ENCODE peak calls at places on chromosomes 1 and 21, in four cellular contexts. One of them, this sample, is unnamed.

GRCh38 chr1:41015281-41015680 is 6.2 kb downstream of the SLFNL1 start:
- DNase-seq in AG09309: no peak
- DNase-seq in cardiac muscle cell: no peak
- DNase-seq in left ventricle myocardium inferior: no peak
- DNase-seq in this sample: no peak

GRCh38 chr21:44657635-44658183 is at the start of gene KRTAP12-3:
- DNase-seq in left ventricle myocardium inferior: no peak
- DNase-seq in cardiac muscle cell: no peak
- DNase-seq in AG09309: no peak
- DNase-seq in this sample: no peak

GRCh38 chr1:162315673-162316072 is 61.0 kb downstream of the SPATA46 start:
- DNase-seq in AG09309: no peak
- DNase-seq in left ventricle myocardium inferior: no peak
- DNase-seq in cardiac muscle cell: no peak
- DNase-seq in this sample: no peak

GRCh38 chr1:116871772-116872146 is 38.0 kb upstream of the PTGFRN start:
- DNase-seq in cardiac muscle cell: no peak
- DNase-seq in left ventricle myocardium inferior: no peak
- DNase-seq in AG09309: no peak
- DNase-seq in this sample: no peak

GRCh38 chr1:233453433-233454200 is 126.1 kb downstream of the MAP3K21 start:
- DNase-seq in left ventricle myocardium inferior: no peak
- DNase-seq in cardiac muscle cell: no peak
- DNase-seq in AG09309: no peak
- DNase-seq in this sample: no peak

GRCh38 chr1:19341201-19342076 is 29.3 kb downstream of the SLC66A1 start:
- DNase-seq in left ventricle myocardium inferior: peak; percentile 55
- DNase-seq in AG09309: peak; percentile 11
- DNase-seq in cardiac muscle cell: peak; percentile 82
- DNase-seq in this sample: peak; percentile 42

GRCh38 chr1:53134961-53135734 is 7.3 kb downstream of the SLC1A7 start:
- DNase-seq in AG09309: no peak
- DNase-seq in left ventricle myocardium inferior: no peak
- DNase-seq in cardiac muscle cell: no peak
- DNase-seq in this sample: no peak

GRCh38 chr1:10834770-10835412 is 38.4 kb upstream of the CASZ1 start:
- DNase-seq in left ventricle myocardium inferior: no peak
- DNase-seq in cardiac muscle cell: no peak
- DNase-seq in AG09309: no peak
- DNase-seq in this sample: no peak

GRCh38 chr1:155018617-155019348 is 14.8 kb downstream of the DCST2 start:
- DNase-seq in AG09309: no peak
- DNase-seq in left ventricle myocardium inferior: no peak
- DNase-seq in cardiac muscle cell: peak; percentile 30
- DNase-seq in this sample: no peak

GRCh38 chr1:177912991-177913390 is 56.9 kb downstream of the SEC16B start:
- DNase-seq in left ventricle myocardium inferior: no peak
- DNase-seq in cardiac muscle cell: no peak
- DNase-seq in AG09309: no peak
- DNase-seq in this sample: no peak

GRCh38 chr1:27528701-27529637 is 39.0 kb upstream of the WASF2 start:
- DNase-seq in cardiac muscle cell: peak; percentile 59
- DNase-seq in AG09309: no peak
- DNase-seq in left ventricle myocardium inferior: peak; percentile 78
- DNase-seq in this sample: no peak

GRCh38 chr1:56915960-56916359 is 49.9 kb downstream of the C8B start:
- DNase-seq in left ventricle myocardium inferior: peak; percentile 25
- DNase-seq in AG09309: no peak
- DNase-seq in cardiac muscle cell: no peak
- DNase-seq in this sample: no peak

GRCh38 chr1:37415611-37416244 is 58.7 kb upstream of the ZC3H12A start:
- DNase-seq in cardiac muscle cell: no peak
- DNase-seq in AG09309: no peak
- DNase-seq in left ventricle myocardium inferior: no peak
- DNase-seq in this sample: no peak

GRCh38 chr21:42219606-42220137 is 732 bp downstream of the ABCG1 start:
- DNase-seq in AG09309: no peak
- DNase-seq in left ventricle myocardium inferior: peak; percentile 28
- DNase-seq in cardiac muscle cell: peak; percentile 30
- DNase-seq in this sample: no peak

GRCh38 chr1:33147997-33148314 is 33.9 kb downstream of the TRIM62 start:
- DNase-seq in AG09309: no peak
- DNase-seq in cardiac muscle cell: no peak
- DNase-seq in left ventricle myocardium inferior: no peak
- DNase-seq in this sample: no peak

GRCh38 chr21:26840912-26841311 is 4.3 kb downstream of the ADAMTS1 start:
- DNase-seq in cardiac muscle cell: no peak
- DNase-seq in left ventricle myocardium inferior: peak; percentile 57
- DNase-seq in AG09309: no peak
- DNase-seq in this sample: no peak

GRCh38 chr1:213371769-213372619 is 321.0 kb downstream of the RPS6KC1 start:
- DNase-seq in cardiac muscle cell: no peak
- DNase-seq in left ventricle myocardium inferior: no peak
- DNase-seq in AG09309: no peak
- DNase-seq in this sample: no peak

GRCh38 chr1:6384962-6385672 is 8.4 kb downstream of the ACOT7 start:
- DNase-seq in left ventricle myocardium inferior: peak; percentile 38
- DNase-seq in AG09309: no peak
- DNase-seq in cardiac muscle cell: no peak
- DNase-seq in this sample: no peak

GRCh38 chr1:198072177-198072576 is 84.6 kb upstream of the NEK7 start:
- DNase-seq in left ventricle myocardium inferior: no peak
- DNase-seq in AG09309: no peak
- DNase-seq in cardiac muscle cell: peak; percentile 7
- DNase-seq in this sample: no peak

GRCh38 chr1:40796939-40797667 is 13.5 kb downstream of the KCNQ4 start:
- DNase-seq in cardiac muscle cell: no peak
- DNase-seq in left ventricle myocardium inferior: peak; percentile 59
- DNase-seq in AG09309: no peak
- DNase-seq in this sample: no peak

GRCh38 chr1:25989440-25989839 is 8.4 kb downstream of the PAFAH2 start:
- DNase-seq in AG09309: no peak
- DNase-seq in cardiac muscle cell: no peak
- DNase-seq in left ventricle myocardium inferior: no peak
- DNase-seq in this sample: no peak

GRCh38 chr1:111768625-111769024 is 12.9 kb downstream of the DDX20 start:
- DNase-seq in AG09309: no peak
- DNase-seq in cardiac muscle cell: no peak
- DNase-seq in left ventricle myocardium inferior: no peak
- DNase-seq in this sample: no peak

GRCh38 chr1:107225706-107226105 is 84.9 kb downstream of the NTNG1 start:
- DNase-seq in AG09309: no peak
- DNase-seq in left ventricle myocardium inferior: no peak
- DNase-seq in cardiac muscle cell: no peak
- DNase-seq in this sample: no peak

GRCh38 chr21:34599534-34600101 is 15.3 kb downstream of the RCAN1 start:
- DNase-seq in left ventricle myocardium inferior: no peak
- DNase-seq in AG09309: no peak
- DNase-seq in cardiac muscle cell: no peak
- DNase-seq in this sample: no peak

GRCh38 chr1:42971848-42972291 is 13.2 kb upstream of the SLC2A1 start:
- DNase-seq in cardiac muscle cell: no peak
- DNase-seq in AG09309: peak; percentile 83
- DNase-seq in left ventricle myocardium inferior: no peak
- DNase-seq in this sample: no peak

GRCh38 chr1:57278558-57278957 is 145.3 kb downstream of the DAB1 start:
- DNase-seq in cardiac muscle cell: no peak
- DNase-seq in left ventricle myocardium inferior: no peak
- DNase-seq in AG09309: no peak
- DNase-seq in this sample: no peak

GRCh38 chr1:112808861-112809684 is 93.9 kb upstream of the PPM1J start:
- DNase-seq in cardiac muscle cell: peak; percentile 83
- DNase-seq in AG09309: no peak
- DNase-seq in left ventricle myocardium inferior: peak; percentile 70
- DNase-seq in this sample: no peak

GRCh38 chr1:155989242-155989991 is 11.1 kb upstream of the ARHGEF2 start:
- DNase-seq in left ventricle myocardium inferior: peak; percentile 70
- DNase-seq in AG09309: no peak
- DNase-seq in cardiac muscle cell: peak; percentile 76
- DNase-seq in this sample: no peak

GRCh38 chr1:30407862-30408580 is 315.4 kb downstream of the MATN1 start:
- DNase-seq in cardiac muscle cell: no peak
- DNase-seq in AG09309: peak; percentile 25
- DNase-seq in left ventricle myocardium inferior: no peak
- DNase-seq in this sample: no peak

GRCh38 chr1:157363660-157364140 is 188.6 kb downstream of the FCRL5 start:
- DNase-seq in AG09309: no peak
- DNase-seq in left ventricle myocardium inferior: no peak
- DNase-seq in cardiac muscle cell: peak; percentile 30
- DNase-seq in this sample: peak; percentile 24

GRCh38 chr1:20185834-20186782 is at the start of the genes PLA2G2C and UBXN10:
- DNase-seq in left ventricle myocardium inferior: peak; percentile 59
- DNase-seq in AG09309: no peak
- DNase-seq in cardiac muscle cell: peak; percentile 66
- DNase-seq in this sample: no peak

GRCh38 chr1:63461661-63462230 is 61.3 kb downstream of the ITGB3BP start:
- DNase-seq in left ventricle myocardium inferior: no peak
- DNase-seq in AG09309: no peak
- DNase-seq in cardiac muscle cell: no peak
- DNase-seq in this sample: no peak

DNA sequence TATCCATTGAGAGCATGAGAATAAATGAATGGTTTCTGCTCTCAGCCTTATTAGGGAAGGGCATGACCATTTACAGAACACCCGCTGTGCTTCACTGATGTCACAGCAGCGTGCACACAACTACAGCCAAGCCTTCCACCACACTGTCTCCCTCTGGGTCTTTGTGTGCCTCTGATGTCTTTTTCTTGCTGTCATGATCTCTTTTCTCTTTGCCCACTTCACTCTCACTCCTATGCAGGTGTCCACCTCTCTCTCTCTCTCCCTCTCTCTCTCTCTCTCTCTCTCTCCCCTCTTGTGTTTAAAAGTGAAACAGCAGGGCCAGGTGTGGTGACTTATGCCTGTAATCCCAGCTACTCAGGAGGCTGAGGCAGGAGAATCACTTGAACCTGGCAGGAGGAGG is 232.5 kb upstream of the JUN start:
- DNase-seq in cardiac muscle cell: no peak
- DNase-seq in left ventricle myocardium inferior: no peak
- DNase-seq in AG09309: no peak
- DNase-seq in this sample: no peak
- TF ChIP-seq CTCF in cardiac muscle cell: no peak
- TF ChIP-seq CTCF in left ventricle myocardium inferior: no peak
- TF ChIP-seq CTCF in AG09309: no peak
- TF ChIP-seq CTCF in this sample: no peak

DNA sequence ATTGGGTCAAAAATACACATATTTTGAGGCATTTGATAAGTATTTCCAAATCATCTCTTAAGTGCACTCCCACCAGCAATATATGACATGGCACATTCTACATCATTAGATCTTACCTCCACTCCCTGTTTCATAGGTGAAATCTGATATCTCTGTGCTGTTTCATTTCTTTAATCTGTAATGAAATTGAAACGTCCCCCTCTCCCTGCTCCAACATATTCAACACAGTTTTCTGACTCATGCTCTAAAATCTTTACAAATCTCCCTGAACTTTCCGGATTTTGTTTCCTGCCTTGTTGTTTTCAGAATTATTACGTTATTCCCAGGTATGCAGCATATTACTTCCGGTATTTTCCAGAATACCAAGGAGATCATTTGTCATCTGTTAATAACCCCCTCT is 66.1 kb upstream of the AKT3 start:
- DNase-seq in cardiac muscle cell: no peak
- DNase-seq in left ventricle myocardium inferior: no peak
- DNase-seq in AG09309: no peak
- DNase-seq in this sample: no peak
- H3K4me3 ChIP-seq in cardiac muscle cell: no peak overlapping the region
- H3K4me3 ChIP-seq in left ventricle myocardium inferior: no peak overlapping the region
- H3K4me3 ChIP-seq in AG09309: no peak overlapping the region
- H3K4me3 ChIP-seq in this sample: no peak overlapping the region

DNA sequence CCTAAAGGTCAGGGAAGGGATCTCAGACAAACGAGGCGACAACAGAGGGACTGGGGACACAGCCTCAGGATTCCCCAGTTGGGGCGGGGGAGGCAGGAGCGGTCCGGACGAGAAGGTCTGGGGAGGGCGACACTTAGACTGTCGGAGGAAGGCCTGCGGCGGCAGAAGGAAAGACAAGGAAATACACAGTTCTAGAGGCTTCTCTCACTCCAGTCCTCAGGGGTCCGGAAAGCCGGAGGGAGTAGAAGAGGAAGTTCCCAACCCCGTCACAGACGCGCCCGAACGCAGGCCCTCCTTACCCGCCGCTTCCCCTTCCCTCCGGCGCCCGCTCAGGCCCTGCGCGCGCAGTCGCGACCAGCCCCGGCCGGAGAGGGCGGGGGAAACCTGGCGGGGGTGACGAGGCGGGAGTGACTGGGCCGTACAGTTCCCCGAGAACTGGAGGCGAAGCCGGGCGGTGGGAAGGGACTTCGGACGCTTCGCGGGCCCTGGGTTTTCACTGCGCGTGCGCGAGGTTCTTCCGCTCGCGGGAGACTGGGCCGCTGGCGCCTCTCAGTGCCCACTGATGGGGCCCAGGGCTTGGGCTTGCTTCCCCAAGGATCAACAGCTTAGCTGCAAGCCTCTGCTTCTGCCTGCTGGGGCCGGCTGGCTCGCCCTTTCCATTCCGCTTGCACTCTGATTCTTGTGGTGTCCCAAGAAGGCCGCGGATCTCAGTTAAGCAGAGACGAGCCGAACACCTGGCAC is at the start of gene IPP:
- DNase-seq in AG09309: peak; percentile 87
- DNase-seq in left ventricle myocardium inferior: peak; percentile 97
- DNase-seq in cardiac muscle cell: peak; percentile 99
- DNase-seq in this sample: peak; percentile 91
- TF ChIP-seq CTCF in AG09309: peak; percentile 18
- TF ChIP-seq CTCF in left ventricle myocardium inferior: peak; percentile 35
- TF ChIP-seq CTCF in cardiac muscle cell: peak; percentile 31
- TF ChIP-seq CTCF in this sample: peak; percentile 21

GRCh38 chr1:64917328-64917861 is 49.0 kb downstream of the JAK1 start:
- DNase-seq in cardiac muscle cell: no peak
- DNase-seq in AG09309: peak; percentile 99
- DNase-seq in left ventricle myocardium inferior: peak; percentile 45
- DNase-seq in this sample: no peak
- H3K4me3 ChIP-seq in cardiac muscle cell: no peak overlapping the region
- H3K4me3 ChIP-seq in AG09309: no peak overlapping the region
- H3K4me3 ChIP-seq in left ventricle myocardium inferior: no peak overlapping the region
- H3K4me3 ChIP-seq in this sample: no peak overlapping the region

DNA sequence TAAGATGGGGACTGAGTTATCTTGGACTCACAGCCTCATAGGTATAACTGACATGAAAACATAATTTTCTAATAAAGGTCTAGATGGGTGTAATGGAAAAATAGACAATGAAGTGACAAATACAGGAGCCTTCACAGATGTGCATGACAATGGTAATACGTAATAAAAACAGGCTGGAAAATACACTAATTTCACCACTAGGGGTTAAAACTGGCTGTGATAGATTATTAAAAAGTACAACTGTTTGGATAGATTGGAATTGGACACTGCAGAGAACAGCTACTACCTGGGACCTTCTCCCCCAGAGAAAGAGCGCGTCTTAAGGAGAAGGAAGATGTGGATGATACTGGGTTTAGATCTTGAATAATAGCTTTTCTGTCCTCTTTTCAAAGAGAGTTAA is 9.8 kb downstream of the KAZN start:
- DNase-seq in left ventricle myocardium inferior: no peak
- DNase-seq in AG09309: no peak
- DNase-seq in cardiac muscle cell: no peak
- DNase-seq in this sample: no peak
- TF ChIP-seq CTCF in left ventricle myocardium inferior: no peak
- TF ChIP-seq CTCF in AG09309: no peak
- TF ChIP-seq CTCF in cardiac muscle cell: no peak
- TF ChIP-seq CTCF in this sample: no peak